ENCODE peak calls at places on chromosome 18, in four cellular contexts. B is glutamatergic neuron, E is choroid plexus epithelial cell, P is ovary. J is an unnamed sample.

GRCh38 chr18:46224181-46224775 is 120.1 kb downstream of the HAUS1 start:
- DNase-seq in B (no peak), E (peak), P (no peak), J (no peak)

GRCh38 chr18:13444430-13445240 is 226.1 kb downstream of the LDLRAD4 start:
- DNase-seq in B (no peak), E (no peak), P (no peak), J (no peak)

GRCh38 chr18:58535340-58536186 is 93.3 kb downstream of the ALPK2 start:
- DNase-seq in B (no peak), E (peak), P (no peak), J (no peak)

GRCh38 chr18:57107141-57107832 is 39.6 kb upstream of the BOD1L2 start:
- DNase-seq in B (no peak), E (peak), P (no peak), J (peak)

GRCh38 chr18:30730915-30731314 is 311.6 kb downstream of the DSC3 start:
- DNase-seq in B (no peak), E (no peak), P (no peak), J (no peak)

GRCh38 chr18:21672868-21673267 is 31.7 kb downstream of the ABHD3 start:
- DNase-seq in B (peak), E (peak), P (no peak), J (peak)

GRCh38 chr18:72444756-72445155 is 99.4 kb downstream of the CBLN2 start:
- DNase-seq in B (no peak), E (no peak), P (no peak), J (no peak)

GRCh38 chr18:49368161-49368875 is 92.1 kb downstream of the DYM start:
- DNase-seq in B (no peak), E (no peak), P (no peak), J (peak)

GRCh38 chr18:48106976-48107781 is 176.7 kb upstream of the SMAD2 start:
- DNase-seq in B (no peak), E (peak), P (no peak), J (no peak)

GRCh38 chr18:13577091-13577697 is 149.2 kb downstream of the FAM210A start:
- DNase-seq in B (no peak), E (peak), P (no peak), J (no peak)

GRCh38 chr18:67483237-67483636 is 33.3 kb downstream of the DSEL start:
- DNase-seq in B (no peak), E (no peak), P (no peak), J (no peak)

GRCh38 chr18:35171315-35171987 is 69.4 kb upstream of the ZNF397 start:
- DNase-seq in B (no peak), E (peak), P (no peak), J (no peak)

GRCh38 chr18:57029761-57030160 is 117.1 kb upstream of the BOD1L2 start:
- DNase-seq in B (no peak), E (peak), P (no peak), J (peak)

GRCh38 chr18:22020867-22021370 is 148.5 kb upstream of the GATA6 start:
- DNase-seq in B (no peak), E (no peak), P (no peak), J (no peak)

GRCh38 chr18:47345996-47346395 is 94.5 kb upstream of the SKOR2 start:
- DNase-seq in B (no peak), E (no peak), P (no peak), J (no peak)

GRCh38 chr18:56381151-56381550 is 257.2 kb downstream of the TXNL1 start:
- DNase-seq in B (no peak), E (no peak), P (no peak), J (no peak)

GRCh38 chr18:3984163-3984757 is 470.8 kb downstream of the DLGAP1 start:
- DNase-seq in B (no peak), E (no peak), P (no peak), J (no peak)

GRCh38 chr18:3985664-3986063 is 469.4 kb downstream of the DLGAP1 start:
- DNase-seq in B (no peak), E (peak), P (no peak), J (no peak)

GRCh38 chr18:3982541-3982940 is 472.6 kb downstream of the DLGAP1 start:
- DNase-seq in B (no peak), E (no peak), P (no peak), J (no peak)

GRCh38 chr18:3983351-3983969 is 471.6 kb downstream of the DLGAP1 start:
- DNase-seq in B (no peak), E (no peak), P (no peak), J (no peak)

DNA sequence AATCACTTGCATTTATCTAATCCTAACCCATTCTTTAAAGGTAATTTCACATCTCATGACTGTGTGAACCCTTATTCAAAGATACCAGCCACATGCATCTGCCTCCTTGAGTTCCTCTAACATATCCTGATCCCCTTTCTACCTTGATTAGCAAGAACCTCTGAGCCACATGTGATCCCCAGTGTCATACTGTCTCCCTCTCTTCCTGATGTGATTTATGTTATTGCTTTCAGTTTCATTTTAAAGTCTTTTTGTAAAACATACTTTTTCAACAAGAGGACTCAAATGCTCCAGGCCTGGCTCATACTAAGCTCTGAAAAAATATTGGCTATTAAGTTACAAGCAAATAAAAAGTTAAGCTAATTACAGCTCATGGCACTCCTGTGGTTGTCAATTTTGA is 470.1 kb downstream of the DLGAP1 start:
- DNase-seq in B (no peak), E (no peak), P (no peak), J (no peak)
- TF ChIP-seq CTCF in B (no peak), E (no peak), P (no peak), J (no peak)

GRCh38 chr18:79933765-79934164 is 17.7 kb downstream of the SLC66A2 start:
- DNase-seq in B (peak), E (peak), P (peak), J (no peak)
- TF ChIP-seq CTCF in B (peak), E (peak), P (no peak), J (no peak)

GRCh38 chr18:7224198-7224597 is 6.7 kb upstream of the LRRC30 start:
- DNase-seq in B (no peak), E (no peak), P (no peak), J (no peak)

DNA sequence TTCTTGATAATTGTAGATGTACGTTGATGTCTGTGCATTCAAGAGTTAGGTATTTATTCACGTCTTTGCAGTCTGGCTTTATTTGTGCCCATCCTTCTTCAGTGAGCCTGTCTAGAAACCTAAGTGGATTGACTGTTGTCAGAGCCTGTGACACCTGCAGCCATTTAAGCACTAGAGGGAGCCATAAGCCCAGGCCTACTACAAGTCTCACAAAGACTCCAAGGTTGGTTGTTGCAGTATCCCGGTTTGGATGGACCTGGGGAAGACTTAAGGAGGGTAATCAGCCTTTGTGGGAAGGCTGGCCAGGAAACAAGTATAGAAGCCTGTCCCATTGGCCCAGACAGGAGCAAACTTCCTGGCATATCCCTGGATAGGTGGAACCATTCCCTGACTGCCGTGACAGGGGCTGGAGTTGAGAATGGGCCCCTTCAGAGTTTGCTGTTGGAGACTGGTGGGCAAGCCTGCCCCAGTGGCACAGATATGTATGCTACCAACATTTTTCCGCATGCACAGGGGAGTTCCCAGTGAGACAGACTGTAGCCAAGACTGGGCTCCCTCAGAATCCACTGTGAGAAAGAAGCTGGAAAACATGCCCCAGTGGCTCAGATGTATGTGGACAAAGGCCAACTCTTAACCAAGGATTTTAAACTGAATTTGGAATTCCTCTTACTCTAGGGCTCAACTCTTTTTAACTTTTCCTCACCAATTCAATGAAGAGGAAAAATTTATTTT is 9.3 kb upstream of the LRRC30 start:
- DNase-seq in B (peak), E (peak), P (no peak), J (peak)
- TF ChIP-seq CTCF in B (peak), E (peak), P (no peak), J (peak)

GRCh38 chr18:8937695-8938094 is 164.8 kb upstream of the NDUFV2 start:
- DNase-seq in B (no peak), E (no peak), P (no peak), J (peak)
- TF ChIP-seq CTCF in B (no peak), E (no peak), P (no peak), J (no peak)

GRCh38 chr18:76306685-76307292 is 188.3 kb downstream of the ZNF516 start:
- DNase-seq in B (no peak), E (no peak), P (no peak), J (no peak)
- TF ChIP-seq CTCF in B (peak), E (no peak), P (no peak), J (no peak)

J was measured in Calu3.